ENCODE peak calls at places on chromosomes 16 and 17, in five cellular contexts. H is aorta, N is HTR-8/SVneo, S is ovary, D is NCI-H1092. B is an unnamed sample.

GRCh38 chr16:9039208-9039607 is 52.2 kb upstream of the HAPSTR1 start:
- DNase-seq in H (no peak), N (no peak), S (no peak), D (no peak), B (no peak)

GRCh38 chr16:83842291-83842690 is 34.5 kb downstream of the HSBP1 start:
- DNase-seq in H (no peak), N (no peak), S (no peak), D (no peak), B (no peak)

GRCh38 chr16:56327071-56327928 is 98.0 kb downstream of the AMFR start:
- DNase-seq in H (no peak), N (no peak), S (no peak), D (no peak), B (no peak)

GRCh38 chr16:59210955-59211541 is 476.9 kb upstream of the GOT2 start:
- DNase-seq in H (no peak), N (peak), S (peak), D (no peak), B (no peak)

GRCh38 chr16:22989598-22989997 is 159.7 kb downstream of the USP31 start:
- DNase-seq in H (no peak), N (no peak), S (no peak), D (no peak), B (no peak)

GRCh38 chr17:21166599-21167265 is 40.0 kb downstream of the DHRS7B start:
- DNase-seq in H (no peak), N (no peak), S (no peak), D (no peak), B (no peak)

GRCh38 chr17:69048634-69049033 is 12.1 kb downstream of the ABCA9 start:
- DNase-seq in H (no peak), N (no peak), S (no peak), D (no peak), B (no peak)

GRCh38 chr17:3318336-3318735 is 20.2 kb upstream of the OR3A1 start:
- DNase-seq in H (no peak), N (no peak), S (no peak), D (no peak), B (no peak)

GRCh38 chr17:42098747-42099399 is 600 bp upstream of the ZNF385C start:
- DNase-seq in H (no peak), N (no peak), S (peak), D (no peak), B (no peak)

B was measured in HCEC 1CT.